ENCODE peak calls at places on chromosomes 1 and 21, in seven cellular contexts. One of them, this sample, is unnamed.

GRCh38 chr1:226209307-226210059 is 14.0 kb upstream of the MIXL1 start:
- DNase-seq in ELF-1: no peak
- DNase-seq in AG04449: no peak
- DNase-seq in ovary: no peak
- DNase-seq in mucosa of gallbladder: no peak
- DNase-seq in ACHN: no peak
- DNase-seq in HL-60: no peak
- DNase-seq in this sample: no peak

GRCh38 chr21:15437873-15438272 is 291.9 kb upstream of the USP25 start:
- DNase-seq in ACHN: no peak
- DNase-seq in ELF-1: no peak
- DNase-seq in AG04449: no peak
- DNase-seq in HL-60: peak; percentile 60
- DNase-seq in ovary: no peak
- DNase-seq in mucosa of gallbladder: no peak
- DNase-seq in this sample: peak; percentile 30

GRCh38 chr1:203580733-203581132 is 45.9 kb upstream of the ATP2B4 start:
- DNase-seq in AG04449: no peak
- DNase-seq in ovary: no peak
- DNase-seq in HL-60: no peak
- DNase-seq in mucosa of gallbladder: no peak
- DNase-seq in ACHN: no peak
- DNase-seq in ELF-1: no peak
- DNase-seq in this sample: no peak

GRCh38 chr1:21855257-21856096 is 43.4 kb downstream of the LDLRAD2 start:
- DNase-seq in ovary: no peak
- DNase-seq in ACHN: no peak
- DNase-seq in HL-60: no peak
- DNase-seq in mucosa of gallbladder: no peak
- DNase-seq in AG04449: no peak
- DNase-seq in ELF-1: no peak
- DNase-seq in this sample: no peak

GRCh38 chr1:180854001-180854400 is 58.7 kb upstream of the KIAA1614 start:
- DNase-seq in HL-60: no peak
- DNase-seq in ELF-1: no peak
- DNase-seq in mucosa of gallbladder: no peak
- DNase-seq in ACHN: no peak
- DNase-seq in ovary: no peak
- DNase-seq in AG04449: no peak
- DNase-seq in this sample: no peak

GRCh38 chr1:226551299-226551698 is 2.7 kb downstream of the STUM start:
- DNase-seq in ovary: peak; percentile 38
- DNase-seq in ACHN: no peak
- DNase-seq in AG04449: no peak
- DNase-seq in ELF-1: no peak
- DNase-seq in mucosa of gallbladder: no peak
- DNase-seq in HL-60: no peak
- DNase-seq in this sample: no peak

GRCh38 chr1:174407705-174408104 is 40.1 kb upstream of the GPR52 start:
- DNase-seq in HL-60: no peak
- DNase-seq in mucosa of gallbladder: no peak
- DNase-seq in ACHN: no peak
- DNase-seq in ovary: no peak
- DNase-seq in AG04449: peak; percentile 24
- DNase-seq in ELF-1: no peak
- DNase-seq in this sample: no peak

GRCh38 chr1:65691962-65692361 is 100.7 kb upstream of the PDE4B start:
- DNase-seq in mucosa of gallbladder: no peak
- DNase-seq in ELF-1: no peak
- DNase-seq in HL-60: no peak
- DNase-seq in ACHN: no peak
- DNase-seq in ovary: no peak
- DNase-seq in AG04449: no peak
- DNase-seq in this sample: no peak

GRCh38 chr1:203839081-203839480 is 22.3 kb upstream of the SNRPE start:
- DNase-seq in HL-60: no peak
- DNase-seq in mucosa of gallbladder: no peak
- DNase-seq in ovary: no peak
- DNase-seq in AG04449: peak; percentile 71
- DNase-seq in ACHN: no peak
- DNase-seq in ELF-1: peak; percentile 35
- DNase-seq in this sample: no peak

GRCh38 chr1:108000620-108001105 is 35.7 kb upstream of the VAV3 start:
- DNase-seq in ACHN: peak; percentile 8
- DNase-seq in AG04449: no peak
- DNase-seq in ovary: peak; percentile 10
- DNase-seq in HL-60: no peak
- DNase-seq in ELF-1: no peak
- DNase-seq in mucosa of gallbladder: peak; percentile 16
- DNase-seq in this sample: peak; percentile 73

GRCh38 chr1:233566886-233567285 is 47.0 kb upstream of the KCNK1 start:
- DNase-seq in mucosa of gallbladder: no peak
- DNase-seq in ovary: no peak
- DNase-seq in ELF-1: no peak
- DNase-seq in AG04449: no peak
- DNase-seq in ACHN: no peak
- DNase-seq in HL-60: no peak
- DNase-seq in this sample: no peak

GRCh38 chr1:237650809-237651208 is 239.9 kb downstream of the ZP4 start:
- DNase-seq in AG04449: no peak
- DNase-seq in ACHN: no peak
- DNase-seq in HL-60: no peak
- DNase-seq in ELF-1: no peak
- DNase-seq in mucosa of gallbladder: no peak
- DNase-seq in ovary: no peak
- DNase-seq in this sample: no peak

GRCh38 chr21:37079211-37079824 is 6.3 kb downstream of the TTC3 start:
- DNase-seq in AG04449: no peak
- DNase-seq in ovary: no peak
- DNase-seq in mucosa of gallbladder: no peak
- DNase-seq in HL-60: no peak
- DNase-seq in ACHN: peak; percentile 39
- DNase-seq in ELF-1: peak; percentile 30
- DNase-seq in this sample: no peak

GRCh38 chr21:15009964-15010363 is 54.8 kb downstream of the NRIP1 start:
- DNase-seq in ELF-1: no peak
- DNase-seq in HL-60: no peak
- DNase-seq in ovary: no peak
- DNase-seq in ACHN: no peak
- DNase-seq in mucosa of gallbladder: no peak
- DNase-seq in AG04449: peak; percentile 63
- DNase-seq in this sample: peak; percentile 74

GRCh38 chr1:219124163-219124562 is 49.5 kb upstream of the LYPLAL1 start:
- DNase-seq in mucosa of gallbladder: no peak
- DNase-seq in HL-60: no peak
- DNase-seq in ovary: no peak
- DNase-seq in AG04449: no peak
- DNase-seq in ACHN: no peak
- DNase-seq in ELF-1: no peak
- DNase-seq in this sample: no peak

GRCh38 chr1:111203681-111204210 is 3.3 kb upstream of the DENND2D start:
- DNase-seq in HL-60: peak; percentile 98
- DNase-seq in ELF-1: no peak
- DNase-seq in mucosa of gallbladder: peak; percentile 81
- DNase-seq in ACHN: peak; percentile 78
- DNase-seq in AG04449: no peak
- DNase-seq in ovary: peak; percentile 52
- DNase-seq in this sample: no peak

GRCh38 chr1:192907545-192908243 is 98.9 kb downstream of the RGS2 start:
- DNase-seq in AG04449: no peak
- DNase-seq in HL-60: peak; percentile 29
- DNase-seq in ovary: no peak
- DNase-seq in ACHN: no peak
- DNase-seq in mucosa of gallbladder: no peak
- DNase-seq in ELF-1: no peak
- DNase-seq in this sample: peak; percentile 44

GRCh38 chr1:107669996-107670395 is 295.0 kb downstream of the VAV3 start:
- DNase-seq in AG04449: no peak
- DNase-seq in mucosa of gallbladder: peak; percentile 67
- DNase-seq in HL-60: no peak
- DNase-seq in ELF-1: no peak
- DNase-seq in ovary: no peak
- DNase-seq in ACHN: peak; percentile 88
- DNase-seq in this sample: no peak

GRCh38 chr1:229408458-229409037 is 25.3 kb downstream of the ACTA1 start:
- DNase-seq in ovary: no peak
- DNase-seq in AG04449: no peak
- DNase-seq in HL-60: no peak
- DNase-seq in mucosa of gallbladder: no peak
- DNase-seq in ACHN: no peak
- DNase-seq in ELF-1: peak; percentile 95
- DNase-seq in this sample: no peak

GRCh38 chr1:160219062-160219929 is 14.1 kb downstream of the PEA15 start:
- DNase-seq in ELF-1: peak; percentile 78
- DNase-seq in ovary: no peak
- DNase-seq in ACHN: peak; percentile 72
- DNase-seq in HL-60: no peak
- DNase-seq in AG04449: peak; percentile 36
- DNase-seq in mucosa of gallbladder: peak; percentile 45
- DNase-seq in this sample: peak; percentile 38

GRCh38 chr1:211697356-211697755 is 21.9 kb upstream of the NEK2 start:
- DNase-seq in mucosa of gallbladder: no peak
- DNase-seq in ELF-1: no peak
- DNase-seq in AG04449: no peak
- DNase-seq in ovary: no peak
- DNase-seq in HL-60: no peak
- DNase-seq in ACHN: no peak
- DNase-seq in this sample: no peak

GRCh38 chr1:84122780-84123382 is 21.2 kb upstream of the PRKACB start:
- DNase-seq in AG04449: no peak
- DNase-seq in ovary: no peak
- DNase-seq in ACHN: peak; percentile 59
- DNase-seq in mucosa of gallbladder: peak; percentile 45
- DNase-seq in ELF-1: no peak
- DNase-seq in HL-60: peak; percentile 25
- DNase-seq in this sample: no peak

GRCh38 chr1:16153999-16154673 is 1.7 kb downstream of the EPHA2 start:
- DNase-seq in ovary: no peak
- DNase-seq in mucosa of gallbladder: no peak
- DNase-seq in ELF-1: no peak
- DNase-seq in HL-60: no peak
- DNase-seq in AG04449: no peak
- DNase-seq in ACHN: no peak
- DNase-seq in this sample: no peak

GRCh38 chr1:168439451-168440375 is 104.1 kb downstream of the XCL2 start:
- DNase-seq in ACHN: peak; percentile 75
- DNase-seq in ELF-1: peak; percentile 88
- DNase-seq in ovary: peak; percentile 70
- DNase-seq in mucosa of gallbladder: peak; percentile 86
- DNase-seq in HL-60: peak; percentile 88
- DNase-seq in AG04449: peak; percentile 52
- DNase-seq in this sample: peak; percentile 65

This sample was measured in non-pigmented ciliary epithelial cell.